ENCODE peak calls at places on chromosomes 7 and 10, in eight cellular contexts. B, N, Q, Z, S, U, W and G are unnamed samples.
A peak's percentile ranks its signal among the peaks of the same experiment; 100 is the strongest.

GRCh38 chr7:101410743-101411476 is 48.2 kb downstream of the COL26A1 start:
- DNase-seq in N (peak; percentile 41), B (no peak), S (no peak), Q (peak; percentile 61), Z (peak; percentile 49), U (no peak), W (peak; percentile 41), G (peak; percentile 97)

GRCh38 chr7:104552102-104552501 is 223.7 kb downstream of the LHFPL3 start:
- DNase-seq in Z (peak; percentile 66), B (no peak), N (no peak), U (no peak), W (peak; percentile 28), Q (no peak), S (peak; percentile 48), G (peak; percentile 13)

GRCh38 chr7:40937879-40938278 is 765.0 kb downstream of the INHBA start:
- DNase-seq in U (no peak), N (no peak), Z (no peak), B (no peak), Q (no peak), S (no peak), W (no peak), G (no peak)

GRCh38 chr10:79211616-79212015 is 135.7 kb upstream of the PPIF start:
- DNase-seq in Q (no peak), Z (no peak), U (no peak), W (no peak), S (no peak), B (no peak), N (no peak), G (peak; percentile 31)

GRCh38 chr10:3525832-3526449 is 259.1 kb downstream of the KLF6 start:
- DNase-seq in W (no peak), Z (peak; percentile 72), B (no peak), S (peak; percentile 95), U (no peak), N (no peak), Q (peak; percentile 98), G (peak; percentile 54)

GRCh38 chr7:121624922-121625321 is 228.8 kb upstream of the FAM3C start:
- DNase-seq in S (peak; percentile 57), B (no peak), Z (no peak), W (no peak), U (no peak), Q (no peak), N (no peak), G (no peak)

GRCh38 chr7:106959753-106960152 is 84.8 kb upstream of the PRKAR2B start:
- DNase-seq in Z (no peak), S (no peak), U (no peak), Q (peak; percentile 10), N (no peak), W (no peak), B (no peak), G (no peak)

GRCh38 chr7:131931368-131931767 is 374.9 kb upstream of the PODXL start:
- DNase-seq in N (no peak), Q (no peak), U (no peak), Z (no peak), B (no peak), W (no peak), S (peak; percentile 40), G (no peak)

GRCh38 chr7:27174077-27175004 is at the start of gene HOXA10:
- DNase-seq in S (no peak), Q (no peak), N (no peak), B (peak; percentile 83), U (no peak), W (peak; percentile 22), Z (peak; percentile 21), G (peak; percentile 42)

GRCh38 chr10:71854031-71854430 is 3.0 kb upstream of the PSAP start:
- DNase-seq in W (no peak), U (no peak), N (no peak), Z (no peak), Q (no peak), B (no peak), S (no peak), G (no peak)

GRCh38 chr7:18511351-18511750 is 15.8 kb downstream of the HDAC9 start:
- DNase-seq in W (no peak), Z (no peak), N (no peak), Q (no peak), U (no peak), S (peak; percentile 53), B (no peak), G (no peak)